ENCODE peak calls at places on chromosomes 12 and 14, in seven cellular contexts. J, O, F, I, V, D and S are unnamed samples.

GRCh38 chr12:87150969-87151662 is 878.1 kb downstream of the C12orf50 start:
- DNase-seq in J (no peak), O (no peak), F (no peak), I (no peak), V (no peak), D (peak; percentile 32), S (no peak)

GRCh38 chr12:53205747-53206146 is 1.3 kb downstream of the ITGB7 start:
- DNase-seq in J (no peak), O (no peak), F (peak; percentile 83), I (no peak), V (no peak), D (no peak), S (no peak)

GRCh38 chr14:52305014-52305413 is 9.1 kb upstream of the PTGER2 start:
- DNase-seq in J (no peak), O (no peak), F (no peak), I (no peak), V (no peak), D (no peak), S (no peak)

GRCh38 chr14:79379266-79379665 is 832.0 kb downstream of the DIO2 start:
- DNase-seq in J (no peak), O (no peak), F (no peak), I (no peak), V (no peak), D (no peak), S (no peak)

GRCh38 chr12:19614601-19615442 is 175.5 kb downstream of the AEBP2 start:
- DNase-seq in J (no peak), O (no peak), F (no peak), I (no peak), V (no peak), D (no peak), S (no peak)

GRCh38 chr12:76083246-76083735 is 1.2 kb downstream of the NAP1L1 start:
- DNase-seq in J (no peak), O (no peak), F (no peak), I (no peak), V (no peak), D (no peak), S (no peak)

GRCh38 chr14:91245029-91245428 is 525 bp upstream of the GPR68 start:
- DNase-seq in J (no peak), O (no peak), F (no peak), I (no peak), V (no peak), D (no peak), S (no peak)

GRCh38 chr12:12127304-12127703 is 56.6 kb downstream of the BCL2L14 start:
- DNase-seq in J (no peak), O (no peak), F (no peak), I (no peak), V (no peak), D (no peak), S (no peak)

GRCh38 chr12:26473291-26473690 is 277.9 kb downstream of the SSPN start:
- DNase-seq in J (no peak), O (no peak), F (no peak), I (no peak), V (no peak), D (no peak), S (no peak)

GRCh38 chr12:9647825-9648700 is 21.4 kb upstream of the CLEC2D start:
- DNase-seq in J (peak; percentile 79), O (peak; percentile 88), F (peak; percentile 80), I (peak; percentile 87), V (peak; percentile 79), D (peak; percentile 74), S (peak; percentile 84)

GRCh38 chr12:114562654-114563053 is 121.3 kb downstream of the TBX3 start:
- DNase-seq in J (no peak), O (no peak), F (no peak), I (no peak), V (no peak), D (no peak), S (no peak)

GRCh38 chr14:50790568-50790967 is 40.4 kb downstream of the NIN start:
- DNase-seq in J (no peak), O (no peak), F (no peak), I (no peak), V (no peak), D (no peak), S (no peak)

GRCh38 chr14:90628825-90629224 is 187.4 kb downstream of the TTC7B start:
- DNase-seq in J (no peak), O (no peak), F (no peak), I (no peak), V (no peak), D (no peak), S (no peak)

GRCh38 chr14:22333408-22334274 is 255.4 kb downstream of the DAD1 start:
- DNase-seq in J (peak; percentile 18), O (no peak), F (peak; percentile 61), I (no peak), V (no peak), D (peak; percentile 88), S (peak; percentile 54)

GRCh38 chr12:114746297-114747074 is 62.5 kb upstream of the TBX3 start:
- DNase-seq in J (peak; percentile 29), O (no peak), F (no peak), I (no peak), V (no peak), D (no peak), S (no peak)

GRCh38 chr12:131990066-131990979 is 40.6 kb downstream of the EP400 start:
- DNase-seq in J (no peak), O (no peak), F (peak; percentile 69), I (no peak), V (no peak), D (no peak), S (no peak)

GRCh38 chr14:88271205-88271604 is 51.9 kb downstream of the KCNK10 start:
- DNase-seq in J (no peak), O (no peak), F (no peak), I (no peak), V (no peak), D (no peak), S (no peak)

GRCh38 chr12:67426067-67426466 is 156.9 kb downstream of the CAND1 start:
- DNase-seq in J (no peak), O (no peak), F (peak; percentile 93), I (no peak), V (no peak), D (no peak), S (no peak)

GRCh38 chr12:57740656-57741412 is 2.3 kb upstream of the AGAP2 start:
- DNase-seq in J (no peak), O (no peak), F (no peak), I (no peak), V (no peak), D (no peak), S (no peak)

GRCh38 chr12:69824028-69824427 is 999 bp upstream of the MYRFL start:
- DNase-seq in J (no peak), O (no peak), F (no peak), I (no peak), V (no peak), D (no peak), S (no peak)

GRCh38 chr12:61546296-61546695 is 713.9 kb upstream of the USP15 start:
- DNase-seq in J (no peak), O (no peak), F (no peak), I (no peak), V (no peak), D (peak; percentile 16), S (peak; percentile 52)
- TF ChIP-seq CTCF in J (no peak), O (no peak), F (no peak), I (no peak), V (peak; percentile 38), D (no peak), S (peak; percentile 30)

GRCh38 chr14:106875503-106875902 is 1349.1 kb downstream of the TMEM121 start:
- DNase-seq in J (no peak), O (no peak), F (no peak), I (no peak), V (no peak), D (no peak), S (peak; percentile 56)
- TF ChIP-seq CTCF in J (no peak), O (no peak), F (no peak), I (no peak), V (no peak), D (no peak), S (peak; percentile 26)

DNA sequence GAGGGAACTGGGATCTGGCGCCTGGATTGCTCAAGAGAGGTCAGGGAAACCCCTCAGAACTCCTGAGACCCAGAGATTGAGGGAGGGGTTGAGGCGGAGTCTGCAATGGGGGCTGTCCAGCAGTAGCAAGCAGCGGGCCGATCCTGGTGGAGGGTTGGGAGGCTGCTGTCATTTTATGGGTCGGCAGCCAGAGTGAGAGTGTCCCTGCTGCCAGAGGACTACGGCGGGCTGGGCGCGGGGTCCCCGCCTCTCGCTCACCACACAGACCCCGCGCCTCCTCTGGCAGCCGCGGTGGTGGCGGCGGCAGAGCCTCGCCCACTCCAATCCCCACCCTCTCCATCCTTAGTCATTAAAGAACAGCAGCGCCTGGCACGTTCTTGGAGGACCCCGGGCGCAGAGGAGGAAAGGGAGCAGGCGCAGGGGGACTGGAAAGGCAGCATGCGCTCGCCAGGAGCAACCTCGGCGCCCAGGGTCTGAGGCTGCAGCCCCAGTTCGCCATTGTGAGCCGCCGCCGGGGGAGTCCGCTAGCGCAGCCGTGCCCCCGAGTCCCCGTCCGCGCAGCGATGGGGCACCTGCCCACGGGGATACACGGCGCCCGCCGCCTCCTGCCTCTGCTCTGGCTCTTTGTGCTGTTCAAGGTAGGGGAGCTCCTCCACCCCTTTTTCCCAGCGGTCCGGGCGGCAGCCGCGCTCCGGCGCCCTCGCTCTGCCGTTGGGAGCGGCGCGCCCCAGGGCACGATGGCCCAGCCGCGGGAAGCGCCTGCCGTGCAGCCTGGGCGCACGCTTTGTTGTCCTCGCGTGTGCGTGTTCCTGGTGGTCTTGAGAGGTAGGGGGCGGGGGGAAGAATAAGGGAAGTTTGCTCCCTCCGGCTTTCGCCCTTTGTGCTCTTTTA is at the start of gene PTPRO:
- DNase-seq in J (no peak), O (no peak), F (peak; percentile 3), I (no peak), V (peak; percentile 31), D (peak; percentile 6), S (peak; percentile 50)
- TF ChIP-seq CTCF in J (peak; percentile 42), O (no peak), F (no peak), I (no peak), V (peak; percentile 25), D (no peak), S (no peak)

GRCh38 chr12:103772367-103773108 is 68.5 kb downstream of the NT5DC3 start:
- DNase-seq in J (no peak), O (no peak), F (no peak), I (no peak), V (no peak), D (no peak), S (no peak)

GRCh38 chr12:103773109-103773905 is 67.7 kb downstream of the NT5DC3 start:
- DNase-seq in J (no peak), O (no peak), F (peak; percentile 48), I (no peak), V (no peak), D (no peak), S (no peak)

GRCh38 chr12:103769240-103769945 is 71.6 kb downstream of the NT5DC3 start:
- DNase-seq in J (no peak), O (no peak), F (no peak), I (no peak), V (no peak), D (no peak), S (no peak)

GRCh38 chr12:103768467-103769123 is 72.4 kb downstream of the NT5DC3 start:
- DNase-seq in J (no peak), O (no peak), F (peak; percentile 24), I (no peak), V (no peak), D (peak; percentile 57), S (no peak)

DNA sequence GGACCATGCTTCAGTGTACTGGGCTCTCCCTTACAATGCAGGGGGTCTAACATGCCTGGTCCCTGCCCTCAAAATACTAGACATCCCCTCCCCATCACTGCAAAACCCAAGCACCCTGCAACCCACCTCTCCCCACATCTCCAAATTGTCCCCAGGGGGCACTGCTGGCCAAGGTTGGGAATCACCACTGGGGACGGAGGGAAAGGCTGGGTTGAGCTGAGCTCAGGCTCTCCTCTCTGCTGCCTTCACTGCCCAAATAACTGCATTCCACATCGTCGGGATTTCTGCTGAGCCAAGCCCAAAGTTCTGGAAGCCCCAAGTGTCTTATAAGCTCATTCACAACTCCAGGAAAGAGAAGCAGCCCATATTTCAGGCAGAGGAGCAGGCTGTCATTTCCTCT is 69.6 kb downstream of the NT5DC3 start:
- DNase-seq in J (peak; percentile 56), O (no peak), F (peak; percentile 35), I (no peak), V (peak; percentile 40), D (peak; percentile 67), S (peak; percentile 75)
- TF ChIP-seq CTCF in J (peak; percentile 61), O (peak; percentile 10), F (peak; percentile 66), I (peak; percentile 55), V (peak; percentile 67), D (peak; percentile 67), S (peak; percentile 72)